ENCODE peak calls at places on chromosomes 6 and 20, in four cellular contexts. P, J, G and H are unnamed samples.

GRCh38 chr20:19347943-19348456 is 135.6 kb downstream of the SLC24A3 start:
- DNase-seq in P (no peak), J (no peak), G (no peak), H (no peak)

GRCh38 chr6:71375676-71376075 is 87.1 kb downstream of the OGFRL1 start:
- DNase-seq in P (peak; percentile 85), J (peak; percentile 41), G (no peak), H (no peak)

GRCh38 chr6:41675176-41675767 is 37.0 kb downstream of the MDFI start:
- DNase-seq in P (no peak), J (no peak), G (no peak), H (no peak)

GRCh38 chr6:67683960-67684359 is 951.1 kb upstream of the ADGRB3 start:
- DNase-seq in P (no peak), J (no peak), G (no peak), H (no peak)

GRCh38 chr20:775679-776135 is 7.4 kb upstream of the SLC52A3 start:
- DNase-seq in P (no peak), J (no peak), G (peak; percentile 31), H (peak; percentile 87)

GRCh38 chr6:134427721-134428120 is 109.8 kb upstream of the SGK1 start:
- DNase-seq in P (peak; percentile 76), J (no peak), G (no peak), H (no peak)

GRCh38 chr6:84403545-84403944 is 176.1 kb upstream of the CEP162 start:
- DNase-seq in P (no peak), J (no peak), G (no peak), H (no peak)

GRCh38 chr20:39878809-39879208 is 810.2 kb downstream of the MAFB start:
- DNase-seq in P (peak; percentile 68), J (peak; percentile 57), G (no peak), H (no peak)

GRCh38 chr20:5513975-5514516 is 197.3 kb upstream of the PROKR2 start:
- DNase-seq in P (peak; percentile 40), J (peak; percentile 58), G (no peak), H (peak; percentile 66)

GRCh38 chr6:86856937-86857563 is 80.3 kb upstream of the HTR1E start:
- DNase-seq in P (peak; percentile 33), J (peak; percentile 60), G (peak; percentile 71), H (peak; percentile 30)

GRCh38 chr6:64694356-64694755 is 1012.7 kb downstream of the EYS start:
- DNase-seq in P (no peak), J (no peak), G (peak; percentile 8), H (no peak)

GRCh38 chr6:7765575-7766325 is 39.9 kb downstream of the BMP6 start:
- DNase-seq in P (no peak), J (peak; percentile 71), G (no peak), H (no peak)

GRCh38 chr20:62305149-62305764 is 2.5 kb downstream of the ADRM1 start:
- DNase-seq in P (peak; percentile 32), J (peak; percentile 14), G (no peak), H (no peak)

GRCh38 chr6:1786455-1787108 is 176.9 kb downstream of the FOXC1 start:
- DNase-seq in P (no peak), J (no peak), G (no peak), H (no peak)

GRCh38 chr6:164085552-164086325 is 671.2 kb downstream of the QKI start:
- DNase-seq in P (no peak), J (peak; percentile 2), G (peak; percentile 80), H (no peak)

GRCh38 chr6:75386050-75386770 is 101.6 kb upstream of the TMEM30A start:
- DNase-seq in P (peak; percentile 56), J (peak; percentile 33), G (no peak), H (no peak)

GRCh38 chr6:106739387-106739786 is 110.0 kb downstream of the QRSL1 start:
- DNase-seq in P (peak; percentile 99), J (peak; percentile 29), G (no peak), H (no peak)

GRCh38 chr20:46119028-46119546 is 973 bp downstream of the CD40 start:
- DNase-seq in P (no peak), J (no peak), G (no peak), H (no peak)

GRCh38 chr6:45555981-45556771 is 178.4 kb upstream of the SUPT3H start:
- DNase-seq in P (no peak), J (peak; percentile 60), G (peak; percentile 16), H (no peak)

GRCh38 chr6:163741743-163742363 is 327.3 kb downstream of the QKI start:
- DNase-seq in P (no peak), J (no peak), G (no peak), H (no peak)

GRCh38 chr20:62358171-62358719 is 8.9 kb downstream of the LAMA5 start:
- DNase-seq in P (no peak), J (no peak), G (no peak), H (no peak)

GRCh38 chr20:62267543-62267942 is 29.2 kb downstream of the OSBPL2 start:
- DNase-seq in P (no peak), J (no peak), G (no peak), H (no peak)

GRCh38 chr6:98678481-98678880 is 155.9 kb upstream of the POU3F2 start:
- DNase-seq in P (no peak), J (no peak), G (no peak), H (no peak)

GRCh38 chr20:2364014-2364413 is 16.7 kb upstream of the TGM6 start:
- DNase-seq in P (peak; percentile 57), J (peak; percentile 87), G (no peak), H (no peak)

DNA sequence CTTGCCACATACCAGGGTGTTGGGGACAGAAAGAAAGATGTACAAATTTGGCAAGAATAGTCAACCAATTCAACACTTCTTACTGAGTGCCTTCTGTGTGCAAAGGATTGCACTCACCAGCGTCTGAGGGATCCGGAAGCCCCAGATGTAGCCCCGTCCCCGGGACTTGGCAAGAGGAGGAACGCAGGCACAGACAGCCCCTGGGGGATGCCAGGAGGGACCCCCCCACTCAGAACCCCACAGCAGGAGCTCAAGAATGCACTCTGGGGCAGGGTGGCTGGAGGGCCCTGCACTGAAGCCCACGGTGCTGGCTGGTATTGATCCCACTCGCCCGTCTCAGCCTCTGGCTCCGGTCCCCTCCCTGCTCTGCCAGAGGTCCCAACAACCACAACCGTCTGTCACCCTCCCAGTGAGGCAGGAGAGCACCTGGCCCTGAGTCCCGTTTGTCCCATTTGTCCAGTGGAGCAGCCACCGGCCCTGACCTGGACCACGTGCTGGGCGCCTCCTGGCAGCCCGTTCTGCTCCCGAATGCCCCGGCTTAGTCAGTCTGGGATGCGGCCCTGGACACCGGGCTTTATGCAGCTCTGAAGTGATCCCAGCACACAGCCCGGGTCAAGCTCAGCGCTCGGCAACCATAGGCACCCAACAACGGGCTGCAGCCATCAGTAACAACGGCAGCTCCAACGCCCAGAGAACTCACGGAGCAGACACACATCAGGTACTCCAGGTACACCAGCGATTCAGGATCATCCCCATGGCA is 128.7 kb downstream of the DLL1 start:
- DNase-seq in P (no peak), J (no peak), G (no peak), H (no peak)
- H3K9ac ChIP-seq in P (no peak overlapping the region), J (no peak overlapping the region), G (no peak overlapping the region), H (no peak overlapping the region)

DNA sequence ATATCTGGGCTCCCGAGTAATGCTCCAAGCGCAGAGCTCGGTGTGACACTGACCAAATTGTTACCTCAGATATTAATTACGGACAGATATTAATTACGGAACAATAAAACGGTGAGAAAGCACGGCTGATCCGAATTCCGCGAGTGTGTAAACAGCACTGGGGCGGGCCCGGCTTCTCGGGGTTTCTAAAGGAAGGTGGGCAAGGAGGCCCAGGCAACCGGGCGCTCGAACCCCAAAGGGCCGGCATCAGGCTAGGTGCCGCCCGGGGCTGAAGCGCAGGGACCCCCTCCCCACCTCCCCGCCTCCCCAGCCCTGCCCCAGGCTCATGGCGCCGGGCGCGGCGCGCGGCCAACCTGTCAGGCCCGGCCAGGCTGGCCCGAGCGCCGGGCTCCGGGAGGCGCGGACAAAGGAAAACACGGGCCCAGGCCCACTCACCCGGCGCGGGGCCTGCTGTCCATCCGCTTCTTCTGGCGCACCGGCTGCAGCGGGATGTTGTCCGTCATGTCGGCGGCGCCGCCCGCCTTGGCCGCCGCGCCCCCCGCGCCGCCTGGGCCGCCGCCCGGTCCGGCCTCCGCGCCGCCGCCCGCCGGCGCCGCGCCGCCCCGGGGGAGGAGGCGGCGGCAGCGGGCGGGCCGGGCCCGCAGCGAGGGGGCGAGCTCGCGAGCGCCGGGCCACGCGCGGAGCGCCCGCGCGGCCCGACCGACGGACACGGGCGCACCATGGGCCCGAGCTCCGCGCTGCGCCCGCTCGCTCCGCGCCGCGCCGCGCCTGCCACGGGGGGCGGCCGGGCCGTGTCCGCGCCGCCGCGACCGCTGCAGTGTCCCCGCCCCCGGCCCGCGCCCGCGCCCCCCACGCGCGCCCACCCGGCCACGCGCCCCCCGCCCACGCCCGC is at the start of gene ATP9A:
- DNase-seq in P (peak; percentile 14), J (peak; percentile 64), G (peak; percentile 76), H (peak; percentile 58)
- H3K4me3 ChIP-seq in P (peak within 1 kb of the TSS; percentile 54), J (peak within 1 kb of the TSS; percentile 82), G (peak within 1 kb of the TSS; percentile 83), H (peak within 1 kb of the TSS; percentile 84)

DNA sequence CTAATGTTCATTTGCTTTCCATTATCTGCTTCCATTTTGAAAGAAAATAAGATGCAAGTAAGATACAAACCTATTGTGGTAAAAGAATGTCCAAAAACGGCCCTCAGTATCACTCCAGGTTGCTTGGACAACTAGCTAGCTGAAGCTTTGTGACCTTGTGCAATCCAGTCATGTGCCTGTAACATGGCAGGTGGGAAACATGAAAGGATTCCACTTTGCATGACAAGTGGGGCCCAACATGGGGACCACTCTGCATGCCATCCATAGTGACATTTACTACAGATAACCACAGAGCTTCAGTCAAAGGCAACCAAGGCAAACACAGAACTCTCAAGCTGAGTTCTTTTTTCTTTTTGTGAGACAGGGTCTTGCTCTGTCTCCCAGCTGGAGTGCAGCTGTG is 15.8 kb upstream of the FBXO9 start:
- DNase-seq in P (no peak), J (no peak), G (no peak), H (no peak)
- H3K4me1 ChIP-seq in P (peaks cover 34% of the 10 kb centered on the region), J (peaks cover 27% of the 10 kb centered on the region), G (peaks cover 10% of the 10 kb centered on the region), H (no peaks in the 10 kb centered on the region)

GRCh38 chr6:43766426-43766825 is 3.6 kb upstream of the VEGFA start:
- DNase-seq in P (no peak), J (no peak), G (no peak), H (no peak)

GRCh38 chr6:43767553-43768505 is 2.2 kb upstream of the VEGFA start:
- DNase-seq in P (no peak), J (no peak), G (no peak), H (no peak)

GRCh38 chr6:43765776-43766175 is 4.2 kb upstream of the VEGFA start:
- DNase-seq in P (no peak), J (no peak), G (no peak), H (no peak)

GRCh38 chr6:43768506-43768860 is 1.5 kb upstream of the VEGFA start:
- DNase-seq in P (no peak), J (no peak), G (no peak), H (no peak)

DNA sequence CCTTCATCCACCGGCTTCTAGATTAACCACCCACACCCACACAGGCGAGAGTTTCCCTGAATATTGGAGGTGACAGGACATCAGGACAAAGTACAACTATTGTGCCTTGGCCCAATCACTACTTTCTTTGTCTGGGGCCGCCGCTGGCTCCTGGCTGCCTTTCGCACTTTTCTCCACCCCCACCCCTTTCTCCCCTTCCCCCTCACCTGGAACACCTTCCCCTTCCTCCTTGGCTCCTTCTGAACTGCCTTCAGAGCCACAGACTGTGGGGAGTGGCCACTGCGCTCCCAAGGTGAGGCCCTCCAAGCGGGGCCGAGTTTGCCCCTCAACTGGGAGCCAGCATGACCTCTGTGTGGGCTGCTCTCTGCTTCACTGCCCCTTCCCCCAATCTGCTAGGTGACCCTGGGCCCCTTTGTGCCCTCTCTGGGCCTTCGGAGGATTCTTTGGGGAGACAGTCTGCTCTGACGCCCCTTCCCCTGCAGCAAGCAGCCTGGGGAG is 3.0 kb upstream of the VEGFA start:
- DNase-seq in P (no peak), J (no peak), G (no peak), H (peak; percentile 75)
- H3K9ac ChIP-seq in P (no peak overlapping the region), J (no peak overlapping the region), G (no peak overlapping the region), H (peak overlapping the region; percentile 64)